ENCODE peak calls at places on chromosomes 4 and X, in seven cellular contexts. One of them, this sample, is unnamed.

GRCh38 chr4:116180056-116180690 is 905.2 kb downstream of the TRAM1L1 start:
- DNase-seq in pancreas: no peak
- DNase-seq in stimulated activated CD4-positive, alpha-beta T cell treated with anti-CD3 and anti-CD28 coated beads, Interleukin-4, amount 100 ng/mL, for 1 hour: no peak
- DNase-seq in IMR-90: no peak
- DNase-seq in NCI-H1694: peak; percentile 8
- DNase-seq in activated CD4-positive, alpha-beta T cell treated with anti-CD3 and anti-CD28 coated beads for 24 hours: no peak
- DNase-seq in A549: peak; percentile 9
- DNase-seq in this sample: no peak

GRCh38 chr4:33060873-33061542 is 2340.8 kb downstream of the PCDH7 start:
- DNase-seq in NCI-H1694: peak; percentile 2
- DNase-seq in pancreas: peak; percentile 43
- DNase-seq in A549: peak; percentile 58
- DNase-seq in activated CD4-positive, alpha-beta T cell treated with anti-CD3 and anti-CD28 coated beads for 24 hours: no peak
- DNase-seq in stimulated activated CD4-positive, alpha-beta T cell treated with anti-CD3 and anti-CD28 coated beads, Interleukin-4, amount 100 ng/mL, for 1 hour: no peak
- DNase-seq in IMR-90: peak; percentile 28
- DNase-seq in this sample: peak; percentile 50

GRCh38 chr4:105234582-105234981 is 87.9 kb downstream of the TET2 start:
- DNase-seq in NCI-H1694: no peak
- DNase-seq in activated CD4-positive, alpha-beta T cell treated with anti-CD3 and anti-CD28 coated beads for 24 hours: no peak
- DNase-seq in A549: no peak
- DNase-seq in stimulated activated CD4-positive, alpha-beta T cell treated with anti-CD3 and anti-CD28 coated beads, Interleukin-4, amount 100 ng/mL, for 1 hour: no peak
- DNase-seq in pancreas: no peak
- DNase-seq in IMR-90: no peak
- DNase-seq in this sample: no peak

GRCh38 chrX:28920554-28920953 is 333.3 kb downstream of the IL1RAPL1 start:
- DNase-seq in NCI-H1694: no peak
- DNase-seq in A549: no peak
- DNase-seq in activated CD4-positive, alpha-beta T cell treated with anti-CD3 and anti-CD28 coated beads for 24 hours: no peak
- DNase-seq in pancreas: no peak
- DNase-seq in stimulated activated CD4-positive, alpha-beta T cell treated with anti-CD3 and anti-CD28 coated beads, Interleukin-4, amount 100 ng/mL, for 1 hour: no peak
- DNase-seq in IMR-90: peak; percentile 8
- DNase-seq in this sample: no peak

GRCh38 chrX:134600714-134601113 is 57.6 kb downstream of the PLAC1 start:
- DNase-seq in NCI-H1694: no peak
- DNase-seq in stimulated activated CD4-positive, alpha-beta T cell treated with anti-CD3 and anti-CD28 coated beads, Interleukin-4, amount 100 ng/mL, for 1 hour: no peak
- DNase-seq in A549: no peak
- DNase-seq in IMR-90: peak; percentile 72
- DNase-seq in activated CD4-positive, alpha-beta T cell treated with anti-CD3 and anti-CD28 coated beads for 24 hours: no peak
- DNase-seq in pancreas: no peak
- DNase-seq in this sample: no peak

GRCh38 chr4:31156221-31156620 is 436.1 kb downstream of the PCDH7 start:
- DNase-seq in pancreas: no peak
- DNase-seq in stimulated activated CD4-positive, alpha-beta T cell treated with anti-CD3 and anti-CD28 coated beads, Interleukin-4, amount 100 ng/mL, for 1 hour: no peak
- DNase-seq in IMR-90: no peak
- DNase-seq in NCI-H1694: peak; percentile 24
- DNase-seq in activated CD4-positive, alpha-beta T cell treated with anti-CD3 and anti-CD28 coated beads for 24 hours: no peak
- DNase-seq in A549: no peak
- DNase-seq in this sample: no peak

GRCh38 chr4:126136922-126137781 is 822.4 kb downstream of the FAT4 start:
- DNase-seq in A549: no peak
- DNase-seq in NCI-H1694: no peak
- DNase-seq in pancreas: no peak
- DNase-seq in stimulated activated CD4-positive, alpha-beta T cell treated with anti-CD3 and anti-CD28 coated beads, Interleukin-4, amount 100 ng/mL, for 1 hour: no peak
- DNase-seq in activated CD4-positive, alpha-beta T cell treated with anti-CD3 and anti-CD28 coated beads for 24 hours: no peak
- DNase-seq in IMR-90: no peak
- DNase-seq in this sample: no peak

GRCh38 chrX:68868316-68868715 is 39.5 kb downstream of the EFNB1 start:
- DNase-seq in pancreas: no peak
- DNase-seq in stimulated activated CD4-positive, alpha-beta T cell treated with anti-CD3 and anti-CD28 coated beads, Interleukin-4, amount 100 ng/mL, for 1 hour: no peak
- DNase-seq in activated CD4-positive, alpha-beta T cell treated with anti-CD3 and anti-CD28 coated beads for 24 hours: no peak
- DNase-seq in A549: no peak
- DNase-seq in NCI-H1694: no peak
- DNase-seq in IMR-90: no peak
- DNase-seq in this sample: no peak

GRCh38 chr4:24991015-24991414 is 39.7 kb downstream of the LGI2 start:
- DNase-seq in IMR-90: peak; percentile 36
- DNase-seq in NCI-H1694: no peak
- DNase-seq in stimulated activated CD4-positive, alpha-beta T cell treated with anti-CD3 and anti-CD28 coated beads, Interleukin-4, amount 100 ng/mL, for 1 hour: no peak
- DNase-seq in A549: no peak
- DNase-seq in activated CD4-positive, alpha-beta T cell treated with anti-CD3 and anti-CD28 coated beads for 24 hours: no peak
- DNase-seq in pancreas: no peak
- DNase-seq in this sample: peak; percentile 34

GRCh38 chr4:90174622-90175023 is 47.4 kb downstream of the CCSER1 start:
- DNase-seq in pancreas: peak; percentile 26
- DNase-seq in activated CD4-positive, alpha-beta T cell treated with anti-CD3 and anti-CD28 coated beads for 24 hours: no peak
- DNase-seq in NCI-H1694: no peak
- DNase-seq in A549: no peak
- DNase-seq in IMR-90: no peak
- DNase-seq in stimulated activated CD4-positive, alpha-beta T cell treated with anti-CD3 and anti-CD28 coated beads, Interleukin-4, amount 100 ng/mL, for 1 hour: no peak
- DNase-seq in this sample: no peak

GRCh38 chr4:77043507-77044131 is 32.2 kb downstream of the CCNI start:
- DNase-seq in stimulated activated CD4-positive, alpha-beta T cell treated with anti-CD3 and anti-CD28 coated beads, Interleukin-4, amount 100 ng/mL, for 1 hour: no peak
- DNase-seq in IMR-90: peak; percentile 42
- DNase-seq in NCI-H1694: no peak
- DNase-seq in A549: no peak
- DNase-seq in pancreas: no peak
- DNase-seq in activated CD4-positive, alpha-beta T cell treated with anti-CD3 and anti-CD28 coated beads for 24 hours: no peak
- DNase-seq in this sample: no peak

GRCh38 chrX:79413009-79413408 is 45.9 kb upstream of the ITM2A start:
- DNase-seq in activated CD4-positive, alpha-beta T cell treated with anti-CD3 and anti-CD28 coated beads for 24 hours: no peak
- DNase-seq in pancreas: no peak
- DNase-seq in IMR-90: peak; percentile 1
- DNase-seq in A549: peak; percentile 29
- DNase-seq in stimulated activated CD4-positive, alpha-beta T cell treated with anti-CD3 and anti-CD28 coated beads, Interleukin-4, amount 100 ng/mL, for 1 hour: no peak
- DNase-seq in NCI-H1694: no peak
- DNase-seq in this sample: no peak

GRCh38 chr4:123866796-123867195 is 470.2 kb downstream of the SPRY1 start:
- DNase-seq in NCI-H1694: no peak
- DNase-seq in activated CD4-positive, alpha-beta T cell treated with anti-CD3 and anti-CD28 coated beads for 24 hours: no peak
- DNase-seq in stimulated activated CD4-positive, alpha-beta T cell treated with anti-CD3 and anti-CD28 coated beads, Interleukin-4, amount 100 ng/mL, for 1 hour: no peak
- DNase-seq in pancreas: no peak
- DNase-seq in IMR-90: peak; percentile 11
- DNase-seq in A549: no peak
- DNase-seq in this sample: no peak

GRCh38 chrX:103157511-103158316 is 57.2 kb upstream of the BEX4 start:
- DNase-seq in IMR-90: peak; percentile 27
- DNase-seq in stimulated activated CD4-positive, alpha-beta T cell treated with anti-CD3 and anti-CD28 coated beads, Interleukin-4, amount 100 ng/mL, for 1 hour: no peak
- DNase-seq in NCI-H1694: peak; percentile 43
- DNase-seq in activated CD4-positive, alpha-beta T cell treated with anti-CD3 and anti-CD28 coated beads for 24 hours: no peak
- DNase-seq in A549: peak; percentile 23
- DNase-seq in pancreas: peak; percentile 49
- DNase-seq in this sample: peak; percentile 29

GRCh38 chrX:38886112-38886511 is 84.9 kb downstream of the MID1IP1 start:
- DNase-seq in A549: no peak
- DNase-seq in activated CD4-positive, alpha-beta T cell treated with anti-CD3 and anti-CD28 coated beads for 24 hours: no peak
- DNase-seq in NCI-H1694: no peak
- DNase-seq in stimulated activated CD4-positive, alpha-beta T cell treated with anti-CD3 and anti-CD28 coated beads, Interleukin-4, amount 100 ng/mL, for 1 hour: no peak
- DNase-seq in pancreas: no peak
- DNase-seq in IMR-90: no peak
- DNase-seq in this sample: no peak

GRCh38 chr4:101346562-101347266 is 612 bp downstream of the PPP3CA start:
- DNase-seq in NCI-H1694: no peak
- DNase-seq in pancreas: peak; percentile 53
- DNase-seq in activated CD4-positive, alpha-beta T cell treated with anti-CD3 and anti-CD28 coated beads for 24 hours: no peak
- DNase-seq in A549: peak; percentile 47
- DNase-seq in stimulated activated CD4-positive, alpha-beta T cell treated with anti-CD3 and anti-CD28 coated beads, Interleukin-4, amount 100 ng/mL, for 1 hour: peak; percentile 60
- DNase-seq in IMR-90: peak; percentile 53
- DNase-seq in this sample: peak; percentile 54

GRCh38 chr4:78414116-78414515 is 137.5 kb upstream of the ANXA3 start:
- DNase-seq in A549: no peak
- DNase-seq in pancreas: no peak
- DNase-seq in stimulated activated CD4-positive, alpha-beta T cell treated with anti-CD3 and anti-CD28 coated beads, Interleukin-4, amount 100 ng/mL, for 1 hour: no peak
- DNase-seq in IMR-90: no peak
- DNase-seq in activated CD4-positive, alpha-beta T cell treated with anti-CD3 and anti-CD28 coated beads for 24 hours: no peak
- DNase-seq in NCI-H1694: no peak
- DNase-seq in this sample: no peak

GRCh38 chr4:3311489-3312171 is 18.8 kb downstream of the RGS12 start:
- DNase-seq in A549: no peak
- DNase-seq in NCI-H1694: no peak
- DNase-seq in IMR-90: peak; percentile 4
- DNase-seq in stimulated activated CD4-positive, alpha-beta T cell treated with anti-CD3 and anti-CD28 coated beads, Interleukin-4, amount 100 ng/mL, for 1 hour: no peak
- DNase-seq in pancreas: no peak
- DNase-seq in activated CD4-positive, alpha-beta T cell treated with anti-CD3 and anti-CD28 coated beads for 24 hours: no peak
- DNase-seq in this sample: no peak

GRCh38 chrX:107738768-107739167 is 36.8 kb downstream of the TSC22D3 start:
- DNase-seq in stimulated activated CD4-positive, alpha-beta T cell treated with anti-CD3 and anti-CD28 coated beads, Interleukin-4, amount 100 ng/mL, for 1 hour: no peak
- DNase-seq in IMR-90: no peak
- DNase-seq in A549: no peak
- DNase-seq in NCI-H1694: no peak
- DNase-seq in pancreas: no peak
- DNase-seq in activated CD4-positive, alpha-beta T cell treated with anti-CD3 and anti-CD28 coated beads for 24 hours: no peak
- DNase-seq in this sample: no peak

GRCh38 chrX:55389376-55389775 is 62.6 kb upstream of the MAGEH1 start:
- DNase-seq in activated CD4-positive, alpha-beta T cell treated with anti-CD3 and anti-CD28 coated beads for 24 hours: no peak
- DNase-seq in A549: no peak
- DNase-seq in stimulated activated CD4-positive, alpha-beta T cell treated with anti-CD3 and anti-CD28 coated beads, Interleukin-4, amount 100 ng/mL, for 1 hour: no peak
- DNase-seq in IMR-90: no peak
- DNase-seq in NCI-H1694: no peak
- DNase-seq in pancreas: no peak
- DNase-seq in this sample: no peak

GRCh38 chr4:88728146-88728545 is 30.5 kb upstream of the NAP1L5 start:
- DNase-seq in activated CD4-positive, alpha-beta T cell treated with anti-CD3 and anti-CD28 coated beads for 24 hours: no peak
- DNase-seq in NCI-H1694: no peak
- DNase-seq in IMR-90: no peak
- DNase-seq in A549: no peak
- DNase-seq in pancreas: no peak
- DNase-seq in stimulated activated CD4-positive, alpha-beta T cell treated with anti-CD3 and anti-CD28 coated beads, Interleukin-4, amount 100 ng/mL, for 1 hour: no peak
- DNase-seq in this sample: no peak

GRCh38 chr4:131093303-131093702 is 1997.4 kb downstream of the C4orf33 start:
- DNase-seq in IMR-90: no peak
- DNase-seq in activated CD4-positive, alpha-beta T cell treated with anti-CD3 and anti-CD28 coated beads for 24 hours: no peak
- DNase-seq in A549: no peak
- DNase-seq in NCI-H1694: no peak
- DNase-seq in stimulated activated CD4-positive, alpha-beta T cell treated with anti-CD3 and anti-CD28 coated beads, Interleukin-4, amount 100 ng/mL, for 1 hour: no peak
- DNase-seq in pancreas: no peak
- DNase-seq in this sample: no peak

GRCh38 chrX:39895228-39896110 is 202.3 kb downstream of the BCOR start:
- DNase-seq in activated CD4-positive, alpha-beta T cell treated with anti-CD3 and anti-CD28 coated beads for 24 hours: no peak
- DNase-seq in NCI-H1694: no peak
- DNase-seq in A549: peak; percentile 35
- DNase-seq in IMR-90: no peak
- DNase-seq in stimulated activated CD4-positive, alpha-beta T cell treated with anti-CD3 and anti-CD28 coated beads, Interleukin-4, amount 100 ng/mL, for 1 hour: no peak
- DNase-seq in pancreas: no peak
- DNase-seq in this sample: no peak

GRCh38 chrX:15619053-15619772 is 18.5 kb upstream of the ACE2 start:
- DNase-seq in pancreas: peak; percentile 14
- DNase-seq in IMR-90: peak; percentile 2
- DNase-seq in stimulated activated CD4-positive, alpha-beta T cell treated with anti-CD3 and anti-CD28 coated beads, Interleukin-4, amount 100 ng/mL, for 1 hour: no peak
- DNase-seq in activated CD4-positive, alpha-beta T cell treated with anti-CD3 and anti-CD28 coated beads for 24 hours: no peak
- DNase-seq in A549: peak; percentile 36
- DNase-seq in NCI-H1694: no peak
- DNase-seq in this sample: no peak

GRCh38 chr4:46392421-46392820 is 2.5 kb upstream of the GABRA2 start:
- DNase-seq in IMR-90: peak; percentile 11
- DNase-seq in activated CD4-positive, alpha-beta T cell treated with anti-CD3 and anti-CD28 coated beads for 24 hours: no peak
- DNase-seq in A549: no peak
- DNase-seq in stimulated activated CD4-positive, alpha-beta T cell treated with anti-CD3 and anti-CD28 coated beads, Interleukin-4, amount 100 ng/mL, for 1 hour: no peak
- DNase-seq in pancreas: no peak
- DNase-seq in NCI-H1694: no peak
- DNase-seq in this sample: no peak

GRCh38 chrX:57282568-57282967 is 3.9 kb upstream of the FAAH2 start:
- DNase-seq in pancreas: no peak
- DNase-seq in A549: peak; percentile 4
- DNase-seq in activated CD4-positive, alpha-beta T cell treated with anti-CD3 and anti-CD28 coated beads for 24 hours: no peak
- DNase-seq in stimulated activated CD4-positive, alpha-beta T cell treated with anti-CD3 and anti-CD28 coated beads, Interleukin-4, amount 100 ng/mL, for 1 hour: no peak
- DNase-seq in NCI-H1694: no peak
- DNase-seq in IMR-90: no peak
- DNase-seq in this sample: no peak

GRCh38 chr4:74671074-74671698 is 123.1 kb downstream of the BTC start:
- DNase-seq in pancreas: peak; percentile 39
- DNase-seq in NCI-H1694: no peak
- DNase-seq in A549: peak; percentile 84
- DNase-seq in activated CD4-positive, alpha-beta T cell treated with anti-CD3 and anti-CD28 coated beads for 24 hours: peak; percentile 21
- DNase-seq in IMR-90: peak; percentile 64
- DNase-seq in stimulated activated CD4-positive, alpha-beta T cell treated with anti-CD3 and anti-CD28 coated beads, Interleukin-4, amount 100 ng/mL, for 1 hour: peak; percentile 46
- DNase-seq in this sample: peak; percentile 76

GRCh38 chr4:40648141-40648540 is 18.5 kb upstream of the RBM47 start:
- DNase-seq in IMR-90: no peak
- DNase-seq in stimulated activated CD4-positive, alpha-beta T cell treated with anti-CD3 and anti-CD28 coated beads, Interleukin-4, amount 100 ng/mL, for 1 hour: no peak
- DNase-seq in NCI-H1694: no peak
- DNase-seq in A549: no peak
- DNase-seq in pancreas: no peak
- DNase-seq in activated CD4-positive, alpha-beta T cell treated with anti-CD3 and anti-CD28 coated beads for 24 hours: no peak
- DNase-seq in this sample: no peak